ENCODE peak calls at places on chromosome 9, in eight cellular contexts. F is H9, R is ovary, X is suprapubic skin, G is AG10803, J is fibroblast of pulmonary artery, Y is A549, O is tibial artery. K is an unnamed sample.

GRCh38 chr9:132630116-132630515 is 39.7 kb downstream of the DDX31 start:
- DNase-seq in G (no peak), J (no peak), O (no peak), Y (no peak), R (no peak), F (no peak), X (no peak), K (no peak)

GRCh38 chr9:8521112-8521511 is 721.5 kb upstream of the DMAC1 start:
- DNase-seq in J (no peak), G (no peak), R (no peak), Y (no peak), O (no peak), X (no peak), F (no peak), K (no peak)

GRCh38 chr9:74838351-74838750 is 49.4 kb downstream of the TRPM6 start:
- DNase-seq in O (no peak), G (peak), Y (peak), R (no peak), F (no peak), X (no peak), J (no peak), K (no peak)

GRCh38 chr9:79131375-79131774 is 440.4 kb upstream of the TLE4 start:
- DNase-seq in G (no peak), F (no peak), J (no peak), O (no peak), X (no peak), Y (no peak), R (no peak), K (no peak)

GRCh38 chr9:75855509-75855908 is 35.0 kb upstream of the PCSK5 start:
- DNase-seq in J (peak), X (no peak), R (no peak), Y (peak), G (peak), F (no peak), O (no peak), K (no peak)

GRCh38 chr9:122005597-122005996 is 87.5 kb downstream of the TTLL11 start:
- DNase-seq in G (peak), J (peak), F (no peak), R (no peak), X (no peak), O (no peak), Y (peak), K (peak)

GRCh38 chr9:107274953-107275422 is 8.1 kb upstream of the RAD23B start:
- DNase-seq in O (no peak), R (no peak), J (peak), F (no peak), Y (peak), G (peak), X (no peak), K (no peak)

GRCh38 chr9:122797316-122798033 is 2.4 kb upstream of the OR1K1 start:
- DNase-seq in X (no peak), J (no peak), O (no peak), Y (no peak), R (no peak), G (no peak), F (no peak), K (peak)

GRCh38 chr9:95341262-95342011 is 23.9 kb upstream of the FANCC start:
- DNase-seq in J (peak), O (no peak), R (no peak), G (peak), X (no peak), F (peak), Y (peak), K (no peak)

GRCh38 chr9:21558627-21559401 is 76.7 kb upstream of the IFNE start:
- DNase-seq in J (peak), X (no peak), Y (peak), F (no peak), R (no peak), O (no peak), G (no peak), K (no peak)

GRCh38 chr9:128393971-128394370 is 22.8 kb downstream of the URM1 start:
- DNase-seq in F (no peak), X (no peak), J (no peak), R (no peak), Y (no peak), O (no peak), G (no peak), K (no peak)

GRCh38 chr9:119963798-119964372 is 594.6 kb upstream of the BRINP1 start:
- DNase-seq in J (peak), G (peak), O (no peak), X (no peak), Y (peak), R (peak), F (peak), K (peak)

GRCh38 chr9:24614070-24614469 is 68.4 kb upstream of the IZUMO3 start:
- DNase-seq in R (no peak), G (no peak), F (no peak), J (peak), X (no peak), O (no peak), Y (no peak), K (no peak)

GRCh38 chr9:4750021-4750673 is 9.1 kb upstream of the AK3 start:
- DNase-seq in O (no peak), Y (peak), F (no peak), X (no peak), J (peak), R (no peak), G (peak), K (no peak)

GRCh38 chr9:126631254-126631653 is 17.5 kb downstream of the LMX1B start:
- DNase-seq in O (no peak), R (no peak), F (peak), G (no peak), Y (no peak), X (no peak), J (no peak), K (no peak)

GRCh38 chr9:85716031-85716877 is 25.5 kb downstream of the AGTPBP1 start:
- DNase-seq in J (no peak), G (no peak), F (no peak), X (no peak), O (no peak), Y (no peak), R (no peak), K (no peak)

GRCh38 chr9:112443200-112443599 is 43.4 kb upstream of the KIAA1958 start:
- DNase-seq in R (no peak), X (no peak), O (no peak), G (peak), Y (peak), J (peak), F (no peak), K (no peak)

GRCh38 chr9:31683126-31683525 is 701.3 kb upstream of the ACO1 start:
- DNase-seq in G (no peak), X (no peak), Y (no peak), J (no peak), F (no peak), O (no peak), R (no peak), K (no peak)

GRCh38 chr9:77707696-77708095 is 59.6 kb upstream of the GNA14 start:
- DNase-seq in J (peak), F (no peak), Y (peak), R (peak), G (peak), O (peak), X (peak), K (no peak)

GRCh38 chr9:121573717-121574485 is 74.3 kb upstream of the GGTA1 start:
- DNase-seq in G (no peak), R (no peak), F (no peak), O (no peak), J (no peak), X (no peak), Y (no peak), K (no peak)

GRCh38 chr9:35357116-35357515 is 132.8 kb upstream of the RUSC2 start:
- DNase-seq in F (no peak), X (no peak), J (no peak), O (no peak), Y (no peak), R (no peak), G (no peak), K (no peak)

GRCh38 chr9:101400120-101400519 is 1.5 kb downstream of the ZNF189 start:
- DNase-seq in R (no peak), J (peak), F (no peak), Y (no peak), X (no peak), O (no peak), G (no peak), K (no peak)

GRCh38 chr9:119372951-119373350 is 3.7 kb upstream of the BRINP1 start:
- DNase-seq in Y (no peak), R (no peak), J (no peak), F (no peak), X (no peak), O (no peak), G (no peak), K (no peak)

GRCh38 chr9:86126998-86127972 is 27.9 kb upstream of the GOLM1 start:
- DNase-seq in Y (peak), R (peak), X (no peak), O (peak), G (peak), J (peak), F (peak), K (no peak)

GRCh38 chr9:126752376-126752775 is 52.5 kb upstream of the ZBTB43 start:
- DNase-seq in X (no peak), F (no peak), R (no peak), Y (no peak), J (no peak), O (no peak), G (no peak), K (peak)

GRCh38 chr9:104027295-104027694 is 66.8 kb upstream of the SMC2 start:
- DNase-seq in X (no peak), J (no peak), F (no peak), G (no peak), R (no peak), Y (no peak), O (no peak), K (no peak)

GRCh38 chr9:126293522-126293889 is 33.1 kb upstream of the MVB12B start:
- DNase-seq in F (no peak), X (no peak), R (no peak), J (no peak), O (no peak), Y (no peak), G (no peak), K (no peak)

GRCh38 chr9:108056805-108057386 is 567.3 kb upstream of the KLF4 start:
- DNase-seq in O (no peak), X (no peak), Y (peak), F (no peak), G (peak), R (no peak), J (peak), K (no peak)

GRCh38 chr9:95305770-95306492 is 11.6 kb downstream of the FANCC start:
- DNase-seq in F (no peak), O (no peak), Y (peak), G (peak), J (peak), R (no peak), X (no peak), K (no peak)

GRCh38 chr9:131490514-131490913 is 12.2 kb upstream of the POMT1 start:
- DNase-seq in R (no peak), O (no peak), F (no peak), X (no peak), Y (no peak), G (no peak), J (no peak), K (no peak)

GRCh38 chr9:12464910-12465512 is 228.2 kb upstream of the TYRP1 start:
- DNase-seq in J (peak), Y (peak), R (no peak), G (peak), O (no peak), F (no peak), X (no peak), K (no peak)
- TF ChIP-seq CTCF in J (peak), Y (peak), R (no peak), G (peak), O (peak), F (peak), X (peak), K (peak)

DNA sequence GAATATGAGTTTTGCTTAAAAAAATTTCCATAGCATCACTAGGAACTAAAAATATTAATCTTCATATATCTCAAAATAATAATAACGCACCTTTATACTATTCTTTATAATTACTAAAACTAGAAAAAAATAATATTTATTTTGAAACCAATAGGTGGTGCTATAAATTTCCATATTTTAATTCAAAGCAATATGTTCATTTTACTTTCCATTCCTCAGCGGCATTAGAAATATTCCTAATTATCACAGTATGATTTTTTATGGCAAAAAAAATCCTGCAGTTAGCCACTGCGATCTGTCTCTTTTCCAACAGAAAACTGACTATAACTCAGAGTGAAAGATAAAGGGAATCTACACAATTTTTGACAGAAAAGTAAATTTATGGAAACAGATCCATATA is 167.4 kb upstream of the MPDZ start:
- DNase-seq in G (no peak), X (no peak), F (no peak), O (no peak), Y (no peak), R (no peak), J (peak), K (no peak)
- TF ChIP-seq CTCF in G (peak), X (no peak), F (no peak), O (peak), Y (peak), R (no peak), J (peak), K (peak)

GRCh38 chr9:134365791-134366222 is 39.6 kb downstream of the RXRA start:
- DNase-seq in R (peak), X (peak), G (peak), J (peak), O (peak), F (peak), Y (peak), K (peak)
- TF ChIP-seq CTCF in R (peak), X (peak), G (no peak), J (no peak), O (no peak), F (no peak), Y (no peak), K (no peak)

GRCh38 chr9:137304383-137305059 is 2.5 kb upstream of the NRARP start:
- DNase-seq in X (peak), G (no peak), J (peak), F (peak), R (peak), O (no peak), Y (no peak), K (no peak)
- TF ChIP-seq CTCF in X (no peak), G (no peak), J (peak), F (no peak), R (no peak), O (no peak), Y (no peak), K (no peak)

DNA sequence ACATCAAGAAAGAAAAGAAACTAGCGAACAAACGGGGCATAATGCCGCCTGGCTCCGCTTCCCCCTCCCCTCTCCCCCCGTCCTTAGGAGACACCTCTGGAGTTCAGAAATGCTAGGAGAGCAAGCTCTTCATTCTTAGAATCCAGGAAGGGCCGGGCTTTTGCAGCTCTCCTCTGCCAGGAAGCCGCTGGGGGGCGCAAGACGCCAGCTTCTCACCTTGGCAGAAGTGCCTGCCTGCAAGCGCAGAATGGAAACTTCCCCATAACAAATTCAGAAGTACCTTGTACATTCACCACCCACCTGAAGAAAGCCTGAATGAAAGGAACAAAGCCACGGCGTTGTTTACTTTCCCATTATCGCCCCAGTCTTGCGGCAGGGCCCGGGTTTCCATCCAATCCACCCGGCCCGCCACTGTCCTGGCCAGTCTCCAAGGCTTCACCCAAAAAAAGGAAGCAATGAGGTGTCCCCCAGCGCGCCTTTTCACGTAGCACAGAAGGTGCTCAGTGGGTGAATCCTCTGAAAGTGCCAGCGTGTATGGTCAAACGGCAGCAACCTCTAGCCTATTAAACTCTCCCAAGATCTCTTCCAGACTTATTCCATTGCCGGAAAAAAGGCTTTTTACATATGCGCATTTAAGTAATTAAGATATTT is 1.7 kb upstream of the GADD45G start:
- DNase-seq in X (peak), Y (peak), G (peak), R (peak), O (peak), J (peak), F (peak), K (no peak)
- TF ChIP-seq CTCF in X (peak), Y (peak), G (peak), R (peak), O (peak), J (peak), F (peak), K (peak)